ENCODE peak calls at places on chromosomes 16 and 17, in eight cellular contexts. G, T, Y, C, L, F, E and B are unnamed samples.

GRCh38 chr17:75769536-75769935 is 4.5 kb upstream of the GALK1 start:
- DNase-seq in F (no peak), C (no peak), G (no peak), T (no peak), Y (no peak), E (no peak), L (no peak), B (no peak)

GRCh38 chr17:28972437-28972836 is 21.1 kb upstream of the PHF12 start:
- DNase-seq in C (no peak), Y (no peak), G (no peak), F (no peak), T (no peak), L (no peak), E (no peak), B (peak)

GRCh38 chr16:69762843-69763556 is 868 bp downstream of the WWP2 start:
- DNase-seq in C (no peak), G (peak), Y (peak), F (no peak), L (no peak), E (no peak), T (no peak), B (no peak)

GRCh38 chr17:74441537-74441936 is 9.6 kb downstream of the GPRC5C start:
- DNase-seq in T (no peak), G (no peak), E (no peak), F (no peak), Y (no peak), C (no peak), L (no peak), B (no peak)

GRCh38 chr17:1414001-1414574 is 14.1 kb upstream of the YWHAE start:
- DNase-seq in Y (no peak), C (no peak), G (no peak), T (no peak), F (no peak), L (no peak), E (no peak), B (no peak)

GRCh38 chr17:17565471-17566365 is 25.8 kb downstream of the PEMT start:
- DNase-seq in T (no peak), E (no peak), G (no peak), F (no peak), Y (no peak), C (no peak), L (no peak), B (no peak)

GRCh38 chr16:23072769-23073549 is 76.3 kb downstream of the USP31 start:
- DNase-seq in L (no peak), E (no peak), F (no peak), Y (no peak), T (no peak), C (no peak), G (no peak), B (no peak)

GRCh38 chr17:61007980-61008379 is 330.3 kb downstream of the BCAS3 start:
- DNase-seq in C (no peak), G (no peak), Y (peak), F (no peak), L (no peak), E (no peak), T (no peak), B (no peak)

GRCh38 chr16:89475144-89475543 is 15.2 kb downstream of the ANKRD11 start:
- DNase-seq in L (no peak), C (no peak), E (no peak), G (no peak), Y (peak), F (no peak), T (no peak), B (no peak)

GRCh38 chr17:81196505-81197408 is 26.0 kb downstream of the CEP131 start:
- DNase-seq in L (no peak), T (no peak), C (no peak), Y (no peak), G (no peak), F (no peak), E (no peak), B (no peak)

GRCh38 chr17:50558091-50558490 is 2.4 kb upstream of the CACNA1G start:
- DNase-seq in F (no peak), Y (no peak), L (no peak), E (no peak), G (no peak), T (no peak), C (no peak), B (no peak)

GRCh38 chr16:78189121-78189520 is 89.7 kb downstream of the WWOX start:
- DNase-seq in F (no peak), C (no peak), Y (no peak), E (no peak), T (no peak), G (no peak), L (no peak), B (no peak)

GRCh38 chr16:72224260-72224768 is 52.4 kb upstream of the PMFBP1 start:
- DNase-seq in G (no peak), L (no peak), C (no peak), F (no peak), Y (no peak), T (no peak), E (no peak), B (no peak)

GRCh38 chr16:85928411-85928820 is 29.5 kb downstream of the IRF8 start:
- DNase-seq in L (no peak), C (peak), Y (no peak), T (no peak), F (no peak), G (no peak), E (no peak), B (no peak)

GRCh38 chr16:12675852-12676251 is 127.8 kb downstream of the CPPED1 start:
- DNase-seq in G (no peak), L (no peak), C (no peak), T (no peak), F (no peak), Y (peak), E (no peak), B (no peak)

GRCh38 chr16:58187092-58187491 is 10.8 kb downstream of the CSNK2A2 start:
- DNase-seq in Y (no peak), F (no peak), E (no peak), G (no peak), T (no peak), L (no peak), C (no peak), B (no peak)

GRCh38 chr16:79651363-79651762 is 50.8 kb upstream of the MAF start:
- DNase-seq in E (no peak), C (no peak), Y (no peak), F (no peak), T (no peak), G (no peak), L (no peak), B (no peak)

GRCh38 chr17:38761612-38762011 is 9.1 kb downstream of the PSMB3 start:
- DNase-seq in C (no peak), G (peak), E (no peak), Y (peak), F (no peak), T (no peak), L (no peak), B (peak)

GRCh38 chr17:50603340-50603739 is 31.3 kb upstream of the ABCC3 start:
- DNase-seq in T (no peak), Y (peak), G (no peak), C (no peak), F (no peak), E (no peak), L (peak), B (peak)

GRCh38 chr17:40522250-40522960 is 21.0 kb upstream of the TNS4 start:
- DNase-seq in L (no peak), G (no peak), C (no peak), Y (no peak), T (no peak), F (no peak), E (no peak), B (peak)

GRCh38 chr16:68883685-68884084 is 40.4 kb downstream of the TANGO6 start:
- DNase-seq in F (no peak), L (no peak), Y (no peak), T (no peak), C (no peak), E (no peak), G (no peak), B (no peak)

GRCh38 chr16:627458-628239 is 3.1 kb upstream of the WFIKKN1 start:
- DNase-seq in F (peak), L (no peak), E (no peak), T (no peak), C (no peak), G (no peak), Y (no peak), B (no peak)

GRCh38 chr17:73952498-73953205 is 250.8 kb upstream of the RPL38 start:
- DNase-seq in G (no peak), F (no peak), T (peak), Y (peak), C (no peak), E (no peak), L (peak), B (peak)

GRCh38 chr17:39607851-39608130 is at the start of gene NEUROD2:
- DNase-seq in E (no peak), L (no peak), G (no peak), Y (no peak), C (no peak), T (no peak), F (no peak), B (no peak)

GRCh38 chr17:66317629-66318028 is 15.2 kb downstream of the PRKCA start:
- DNase-seq in Y (no peak), C (no peak), E (no peak), T (no peak), L (no peak), G (no peak), F (no peak), B (no peak)

GRCh38 chr17:51103050-51103449 is 17.6 kb downstream of the SPAG9 start:
- DNase-seq in T (no peak), C (no peak), G (no peak), E (no peak), L (no peak), F (no peak), Y (no peak), B (peak)

GRCh38 chr16:75244844-75245758 is 6.3 kb downstream of the BCAR1 start:
- DNase-seq in Y (peak), F (no peak), G (no peak), T (no peak), L (no peak), C (peak), E (peak), B (peak)

GRCh38 chr17:81184596-81184995 is 18.6 kb upstream of the AATK start:
- DNase-seq in F (no peak), G (no peak), T (no peak), E (no peak), Y (peak), C (no peak), L (no peak), B (peak)

GRCh38 chr17:29138991-29139682 is 41.1 kb downstream of the MYO18A start:
- DNase-seq in L (no peak), T (no peak), Y (no peak), F (no peak), E (no peak), G (no peak), C (no peak), B (no peak)

GRCh38 chr17:82923366-82924113 is 83.7 kb upstream of the ZNF750 start:
- DNase-seq in G (no peak), Y (no peak), C (no peak), L (no peak), F (no peak), T (no peak), E (no peak), B (no peak)

GRCh38 chr17:39143552-39144093 is 7.8 kb downstream of the PLXDC1 start:
- DNase-seq in Y (no peak), G (no peak), E (no peak), C (no peak), F (no peak), L (no peak), T (no peak), B (no peak)

GRCh38 chr17:65485388-65486299 is 75.8 kb downstream of the AXIN2 start:
- DNase-seq in C (no peak), F (no peak), L (no peak), G (no peak), E (no peak), Y (no peak), T (no peak), B (peak)

GRCh38 chr17:81889602-81890001 is 1.8 kb downstream of the ALYREF start:
- DNase-seq in L (no peak), Y (no peak), T (no peak), G (no peak), C (no peak), F (no peak), E (no peak), B (peak)

GRCh38 chr17:20063665-20064648 is 54.8 kb downstream of the SPECC1 start:
- DNase-seq in C (peak), F (no peak), T (no peak), L (no peak), Y (no peak), E (peak), G (no peak), B (no peak)

GRCh38 chr17:63274156-63274555 is 171.9 kb downstream of the CYB561 start:
- DNase-seq in Y (no peak), L (no peak), C (no peak), E (no peak), F (no peak), G (no peak), T (no peak), B (no peak)

GRCh38 chr16:67647111-67647651 is 2.2 kb downstream of the CARMIL2 start:
- DNase-seq in G (no peak), C (no peak), E (no peak), T (no peak), L (peak), Y (no peak), F (no peak), B (peak)

GRCh38 chr16:5845046-5845445 is 747.5 kb upstream of the EEF2KMT start:
- DNase-seq in Y (no peak), C (no peak), E (no peak), G (no peak), L (no peak), F (no peak), T (no peak), B (no peak)

GRCh38 chr16:23149993-23150364 is 727 bp upstream of the USP31 start:
- DNase-seq in F (no peak), C (no peak), L (no peak), G (no peak), Y (no peak), E (no peak), T (no peak), B (no peak)

GRCh38 chr17:78082988-78083387 is 45.6 kb downstream of the TMC6 start:
- DNase-seq in C (no peak), G (no peak), Y (no peak), F (no peak), E (no peak), T (no peak), L (no peak), B (no peak)